ENCODE peak calls at places on chromosomes 16 and 17, in six cellular contexts. One of them, this sample, is unnamed.
A peak's percentile ranks its signal among the peaks of the same experiment; 100 is the strongest.

GRCh38 chr17:81859906-81860755 is at the start of gene P4HB:
- DNase-seq in K562: no peak
- DNase-seq in CD8-positive, alpha-beta T cell: no peak
- DNase-seq in AG04450: no peak
- DNase-seq in CD8-positive, alpha-beta memory T cell: peak; percentile 97
- DNase-seq in cardiac muscle cell: no peak
- DNase-seq in this sample: peak; percentile 95

GRCh38 chr16:10391339-10391738 is 5.5 kb downstream of the ATF7IP2 start:
- DNase-seq in K562: no peak
- DNase-seq in CD8-positive, alpha-beta T cell: no peak
- DNase-seq in AG04450: no peak
- DNase-seq in CD8-positive, alpha-beta memory T cell: no peak
- DNase-seq in cardiac muscle cell: no peak
- DNase-seq in this sample: no peak

GRCh38 chr17:80848449-80849102 is 143.1 kb upstream of the CHMP6 start:
- DNase-seq in K562: no peak
- DNase-seq in CD8-positive, alpha-beta T cell: no peak
- DNase-seq in AG04450: no peak
- DNase-seq in CD8-positive, alpha-beta memory T cell: no peak
- DNase-seq in cardiac muscle cell: no peak
- DNase-seq in this sample: no peak

GRCh38 chr16:3736116-3736515 is 18.8 kb upstream of the TRAP1 start:
- DNase-seq in K562: no peak
- DNase-seq in CD8-positive, alpha-beta T cell: no peak
- DNase-seq in AG04450: no peak
- DNase-seq in CD8-positive, alpha-beta memory T cell: no peak
- DNase-seq in cardiac muscle cell: no peak
- DNase-seq in this sample: no peak

GRCh38 chr17:44005865-44006580 is 1.6 kb downstream of the NAGS start:
- DNase-seq in K562: no peak
- DNase-seq in CD8-positive, alpha-beta T cell: no peak
- DNase-seq in AG04450: no peak
- DNase-seq in CD8-positive, alpha-beta memory T cell: no peak
- DNase-seq in cardiac muscle cell: peak; percentile 35
- DNase-seq in this sample: peak; percentile 28

GRCh38 chr17:48155889-48156670 is 48.5 kb downstream of the SNX11 start:
- DNase-seq in K562: no peak
- DNase-seq in CD8-positive, alpha-beta T cell: no peak
- DNase-seq in AG04450: no peak
- DNase-seq in CD8-positive, alpha-beta memory T cell: no peak
- DNase-seq in cardiac muscle cell: no peak
- DNase-seq in this sample: no peak

GRCh38 chr17:31388770-31389672 is 2.5 kb upstream of the RAB11FIP4 start:
- DNase-seq in K562: peak; percentile 69
- DNase-seq in CD8-positive, alpha-beta T cell: no peak
- DNase-seq in AG04450: no peak
- DNase-seq in CD8-positive, alpha-beta memory T cell: peak; percentile 27
- DNase-seq in cardiac muscle cell: peak; percentile 55
- DNase-seq in this sample: peak; percentile 24

GRCh38 chr16:87435399-87436224 is 43.5 kb downstream of the MAP1LC3B start:
- DNase-seq in K562: no peak
- DNase-seq in CD8-positive, alpha-beta T cell: no peak
- DNase-seq in AG04450: peak; percentile 84
- DNase-seq in CD8-positive, alpha-beta memory T cell: no peak
- DNase-seq in cardiac muscle cell: no peak
- DNase-seq in this sample: no peak

GRCh38 chr16:19696312-19696711 is 21.7 kb downstream of the KNOP1 start:
- DNase-seq in K562: no peak
- DNase-seq in CD8-positive, alpha-beta T cell: no peak
- DNase-seq in AG04450: peak; percentile 67
- DNase-seq in CD8-positive, alpha-beta memory T cell: no peak
- DNase-seq in cardiac muscle cell: no peak
- DNase-seq in this sample: no peak

GRCh38 chr17:44348234-44348987 is 3.3 kb downstream of the GRN start:
- DNase-seq in K562: peak; percentile 7
- DNase-seq in CD8-positive, alpha-beta T cell: no peak
- DNase-seq in AG04450: no peak
- DNase-seq in CD8-positive, alpha-beta memory T cell: no peak
- DNase-seq in cardiac muscle cell: no peak
- DNase-seq in this sample: no peak

GRCh38 chr16:65922923-65923322 is 443.6 kb upstream of the CDH5 start:
- DNase-seq in K562: no peak
- DNase-seq in CD8-positive, alpha-beta T cell: no peak
- DNase-seq in AG04450: no peak
- DNase-seq in CD8-positive, alpha-beta memory T cell: no peak
- DNase-seq in cardiac muscle cell: no peak
- DNase-seq in this sample: no peak

GRCh38 chr16:57252148-57252721 is 7.2 kb downstream of the ARL2BP start:
- DNase-seq in K562: no peak
- DNase-seq in CD8-positive, alpha-beta T cell: no peak
- DNase-seq in AG04450: no peak
- DNase-seq in CD8-positive, alpha-beta memory T cell: no peak
- DNase-seq in cardiac muscle cell: no peak
- DNase-seq in this sample: no peak

GRCh38 chr17:7573324-7574080 is 5.9 kb upstream of the CD68 start:
- DNase-seq in K562: peak; percentile 79
- DNase-seq in CD8-positive, alpha-beta T cell: peak; percentile 84
- DNase-seq in AG04450: peak; percentile 77
- DNase-seq in CD8-positive, alpha-beta memory T cell: peak; percentile 93
- DNase-seq in cardiac muscle cell: peak; percentile 94
- DNase-seq in this sample: peak; percentile 87

GRCh38 chr17:66299721-66300120 is 2.7 kb upstream of the PRKCA start:
- DNase-seq in K562: no peak
- DNase-seq in CD8-positive, alpha-beta T cell: no peak
- DNase-seq in AG04450: no peak
- DNase-seq in CD8-positive, alpha-beta memory T cell: no peak
- DNase-seq in cardiac muscle cell: no peak
- DNase-seq in this sample: no peak

GRCh38 chr17:4934173-4934979 is 2.3 kb downstream of the GP1BA start:
- DNase-seq in K562: peak; percentile 28
- DNase-seq in CD8-positive, alpha-beta T cell: no peak
- DNase-seq in AG04450: no peak
- DNase-seq in CD8-positive, alpha-beta memory T cell: no peak
- DNase-seq in cardiac muscle cell: no peak
- DNase-seq in this sample: no peak

GRCh38 chr16:67431077-67431804 is at the start of gene HSD11B2:
- DNase-seq in K562: peak; percentile 89
- DNase-seq in CD8-positive, alpha-beta T cell: no peak
- DNase-seq in AG04450: no peak
- DNase-seq in CD8-positive, alpha-beta memory T cell: peak; percentile 11
- DNase-seq in cardiac muscle cell: peak; percentile 77
- DNase-seq in this sample: no peak

GRCh38 chr16:23907457-23907902 is 71.7 kb downstream of the PRKCB start:
- DNase-seq in K562: peak; percentile 88
- DNase-seq in CD8-positive, alpha-beta T cell: no peak
- DNase-seq in AG04450: no peak
- DNase-seq in CD8-positive, alpha-beta memory T cell: no peak
- DNase-seq in cardiac muscle cell: no peak
- DNase-seq in this sample: no peak

GRCh38 chr17:10127819-10128375 is 70.5 kb downstream of the GAS7 start:
- DNase-seq in K562: no peak
- DNase-seq in CD8-positive, alpha-beta T cell: no peak
- DNase-seq in AG04450: peak; percentile 93
- DNase-seq in CD8-positive, alpha-beta memory T cell: no peak
- DNase-seq in cardiac muscle cell: no peak
- DNase-seq in this sample: no peak

GRCh38 chr17:65987988-65988387 is 203.9 kb downstream of the CEP112 start:
- DNase-seq in K562: no peak
- DNase-seq in CD8-positive, alpha-beta T cell: no peak
- DNase-seq in AG04450: peak; percentile 7
- DNase-seq in CD8-positive, alpha-beta memory T cell: no peak
- DNase-seq in cardiac muscle cell: peak; percentile 11
- DNase-seq in this sample: no peak

GRCh38 chr17:27083408-27084185 is 210.3 kb upstream of the WSB1 start:
- DNase-seq in K562: no peak
- DNase-seq in CD8-positive, alpha-beta T cell: no peak
- DNase-seq in AG04450: no peak
- DNase-seq in CD8-positive, alpha-beta memory T cell: no peak
- DNase-seq in cardiac muscle cell: no peak
- DNase-seq in this sample: no peak
- H3K9me3 ChIP-seq in K562: no peaks in the 10 kb centered on the region
- H3K9me3 ChIP-seq in CD8-positive, alpha-beta T cell: no peaks in the 10 kb centered on the region
- H3K9me3 ChIP-seq in AG04450: peaks cover 20% of the 10 kb centered on the region
- H3K9me3 ChIP-seq in CD8-positive, alpha-beta memory T cell: no peaks in the 10 kb centered on the region
- H3K9me3 ChIP-seq in cardiac muscle cell: no peaks in the 10 kb centered on the region
- H3K9me3 ChIP-seq in this sample: no peaks in the 10 kb centered on the region

DNA sequence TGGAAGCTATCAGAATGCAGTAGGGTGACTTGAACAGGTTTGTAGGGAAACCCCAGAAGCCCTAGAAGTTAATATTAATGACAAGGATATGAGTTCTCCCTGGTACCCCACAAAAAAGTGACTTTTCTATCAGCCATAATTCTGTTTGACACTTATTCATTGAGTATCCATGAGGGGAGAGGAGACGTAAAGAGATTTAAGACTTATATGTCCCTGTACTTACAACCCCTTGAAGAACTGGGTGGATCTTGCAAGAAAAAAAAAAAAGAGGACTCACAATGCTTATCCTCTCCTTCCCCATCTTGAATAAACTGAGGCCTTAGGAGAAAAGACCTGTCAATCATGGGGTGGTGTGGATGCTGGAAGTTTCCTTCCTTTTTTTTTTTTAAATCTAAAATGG is 203.5 kb downstream of the CBLN1 start:
- DNase-seq in K562: no peak
- DNase-seq in CD8-positive, alpha-beta T cell: no peak
- DNase-seq in AG04450: no peak
- DNase-seq in CD8-positive, alpha-beta memory T cell: no peak
- DNase-seq in cardiac muscle cell: no peak
- DNase-seq in this sample: no peak
- H3K9me3 ChIP-seq in K562: no peaks in the 10 kb centered on the region
- H3K9me3 ChIP-seq in CD8-positive, alpha-beta T cell: no peaks in the 10 kb centered on the region
- H3K9me3 ChIP-seq in AG04450: peaks cover 28% of the 10 kb centered on the region
- H3K9me3 ChIP-seq in CD8-positive, alpha-beta memory T cell: no peaks in the 10 kb centered on the region
- H3K9me3 ChIP-seq in cardiac muscle cell: no peaks in the 10 kb centered on the region
- H3K9me3 ChIP-seq in this sample: no peaks in the 10 kb centered on the region

GRCh38 chr17:39965017-39965699 is 2.4 kb downstream of the GSDMA start:
- DNase-seq in K562: no peak
- DNase-seq in CD8-positive, alpha-beta T cell: no peak
- DNase-seq in AG04450: no peak
- DNase-seq in CD8-positive, alpha-beta memory T cell: no peak
- DNase-seq in cardiac muscle cell: no peak
- DNase-seq in this sample: no peak

GRCh38 chr17:39960406-39961053 is 2.3 kb upstream of the GSDMA start:
- DNase-seq in K562: no peak
- DNase-seq in CD8-positive, alpha-beta T cell: no peak
- DNase-seq in AG04450: no peak
- DNase-seq in CD8-positive, alpha-beta memory T cell: no peak
- DNase-seq in cardiac muscle cell: no peak
- DNase-seq in this sample: no peak

GRCh38 chr17:39962642-39963220 is at the start of gene GSDMA:
- DNase-seq in K562: no peak
- DNase-seq in CD8-positive, alpha-beta T cell: no peak
- DNase-seq in AG04450: no peak
- DNase-seq in CD8-positive, alpha-beta memory T cell: no peak
- DNase-seq in cardiac muscle cell: no peak
- DNase-seq in this sample: no peak

GRCh38 chr17:39966771-39967170 is 4.0 kb downstream of the GSDMA start:
- DNase-seq in K562: no peak
- DNase-seq in CD8-positive, alpha-beta T cell: no peak
- DNase-seq in AG04450: no peak
- DNase-seq in CD8-positive, alpha-beta memory T cell: no peak
- DNase-seq in cardiac muscle cell: no peak
- DNase-seq in this sample: no peak

DNA sequence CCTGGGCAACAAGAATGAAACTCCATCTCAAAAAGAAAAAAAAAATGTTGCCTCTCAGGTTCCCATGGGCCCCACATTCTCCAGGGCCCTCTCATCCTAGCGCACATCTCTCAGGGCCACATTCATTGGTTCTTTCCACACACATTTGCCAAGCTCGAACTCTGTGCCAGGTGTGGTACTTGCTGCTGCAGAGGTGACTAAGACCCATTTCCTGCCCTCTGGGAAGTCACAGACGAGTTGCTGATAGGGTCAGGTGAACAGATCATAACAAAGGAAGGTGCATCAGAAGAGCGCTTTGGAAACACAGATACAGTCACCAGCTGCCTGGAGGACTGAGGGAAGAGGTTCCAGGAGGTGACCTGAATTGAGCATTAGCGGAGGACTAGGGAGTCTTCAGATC is 1.0 kb downstream of the GSDMA start:
- DNase-seq in K562: no peak
- DNase-seq in CD8-positive, alpha-beta T cell: no peak
- DNase-seq in AG04450: no peak
- DNase-seq in CD8-positive, alpha-beta memory T cell: no peak
- DNase-seq in cardiac muscle cell: no peak
- DNase-seq in this sample: no peak
- H3K9me3 ChIP-seq in K562: no peaks in the 10 kb centered on the region
- H3K9me3 ChIP-seq in CD8-positive, alpha-beta T cell: no peaks in the 10 kb centered on the region
- H3K9me3 ChIP-seq in AG04450: no peaks in the 10 kb centered on the region
- H3K9me3 ChIP-seq in CD8-positive, alpha-beta memory T cell: no peaks in the 10 kb centered on the region
- H3K9me3 ChIP-seq in cardiac muscle cell: no peaks in the 10 kb centered on the region
- H3K9me3 ChIP-seq in this sample: no peaks in the 10 kb centered on the region

GRCh38 chr17:82946081-82946480 is 106.3 kb upstream of the ZNF750 start:
- DNase-seq in K562: no peak
- DNase-seq in CD8-positive, alpha-beta T cell: no peak
- DNase-seq in AG04450: no peak
- DNase-seq in CD8-positive, alpha-beta memory T cell: no peak
- DNase-seq in cardiac muscle cell: no peak
- DNase-seq in this sample: no peak

GRCh38 chr17:82943339-82943738 is 103.5 kb upstream of the ZNF750 start:
- DNase-seq in K562: no peak
- DNase-seq in CD8-positive, alpha-beta T cell: no peak
- DNase-seq in AG04450: no peak
- DNase-seq in CD8-positive, alpha-beta memory T cell: no peak
- DNase-seq in cardiac muscle cell: no peak
- DNase-seq in this sample: no peak

GRCh38 chr17:82943751-82944150 is 103.9 kb upstream of the ZNF750 start:
- DNase-seq in K562: no peak
- DNase-seq in CD8-positive, alpha-beta T cell: no peak
- DNase-seq in AG04450: no peak
- DNase-seq in CD8-positive, alpha-beta memory T cell: no peak
- DNase-seq in cardiac muscle cell: no peak
- DNase-seq in this sample: no peak

GRCh38 chr17:82947051-82947991 is 107.5 kb upstream of the ZNF750 start:
- DNase-seq in K562: no peak
- DNase-seq in CD8-positive, alpha-beta T cell: no peak
- DNase-seq in AG04450: no peak
- DNase-seq in CD8-positive, alpha-beta memory T cell: no peak
- DNase-seq in cardiac muscle cell: no peak
- DNase-seq in this sample: no peak

DNA sequence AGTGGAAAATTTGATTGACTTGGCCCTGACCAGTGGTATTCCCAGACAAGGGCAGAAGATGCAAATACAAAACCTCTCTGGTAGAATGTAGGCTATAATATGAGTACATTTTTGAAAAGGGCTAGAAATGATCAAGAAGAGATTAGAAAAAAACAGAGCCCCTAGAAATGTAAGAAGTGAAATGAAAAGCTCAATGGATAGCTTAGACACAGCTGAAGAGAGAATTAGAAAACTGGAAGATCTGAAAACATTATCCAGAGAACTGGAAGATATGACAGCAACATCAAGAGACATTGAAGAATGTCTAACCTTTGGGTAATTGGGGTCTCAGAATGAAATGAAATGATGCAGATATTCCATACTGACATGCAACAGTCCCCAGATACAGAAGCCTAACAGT is 105.2 kb upstream of the ZNF750 start:
- DNase-seq in K562: no peak
- DNase-seq in CD8-positive, alpha-beta T cell: no peak
- DNase-seq in AG04450: no peak
- DNase-seq in CD8-positive, alpha-beta memory T cell: no peak
- DNase-seq in cardiac muscle cell: no peak
- DNase-seq in this sample: no peak
- H3K9me3 ChIP-seq in K562: peaks cover 20% of the 10 kb centered on the region
- H3K9me3 ChIP-seq in CD8-positive, alpha-beta T cell: peaks cover 13% of the 10 kb centered on the region
- H3K9me3 ChIP-seq in AG04450: peaks cover 54% of the 10 kb centered on the region
- H3K9me3 ChIP-seq in CD8-positive, alpha-beta memory T cell: peaks cover 13% of the 10 kb centered on the region
- H3K9me3 ChIP-seq in cardiac muscle cell: no peaks in the 10 kb centered on the region
- H3K9me3 ChIP-seq in this sample: peaks cover 11% of the 10 kb centered on the region

GRCh38 chr17:27089929-27090247 is 204.0 kb upstream of the WSB1 start:
- DNase-seq in K562: no peak
- DNase-seq in CD8-positive, alpha-beta T cell: no peak
- DNase-seq in AG04450: no peak
- DNase-seq in CD8-positive, alpha-beta memory T cell: no peak
- DNase-seq in cardiac muscle cell: no peak
- DNase-seq in this sample: no peak
- H3K9me3 ChIP-seq in K562: no peaks in the 10 kb centered on the region
- H3K9me3 ChIP-seq in CD8-positive, alpha-beta T cell: no peaks in the 10 kb centered on the region
- H3K9me3 ChIP-seq in AG04450: peaks cover 24% of the 10 kb centered on the region
- H3K9me3 ChIP-seq in CD8-positive, alpha-beta memory T cell: no peaks in the 10 kb centered on the region
- H3K9me3 ChIP-seq in cardiac muscle cell: no peaks in the 10 kb centered on the region
- H3K9me3 ChIP-seq in this sample: no peaks in the 10 kb centered on the region